ENCODE peak calls at places on chromosome 14, in six cellular contexts. One of them, this sample, is unnamed.

GRCh38 chr14:56339855-56340701 is 221.9 kb downstream of the PELI2 start:
- DNase-seq in ELR: peak; percentile 91
- DNase-seq in activated CD4-positive, alpha-beta T cell treated with anti-CD3 and anti-CD28 coated beads, Interleukin-2, amount 50 U/mL, for 1 hour: peak; percentile 46
- DNase-seq in CD4-positive, CD25-positive, alpha-beta regulatory T cell: peak; percentile 21
- DNase-seq in OCI-LY7: peak; percentile 33
- DNase-seq in uterus: peak; percentile 69
- DNase-seq in this sample: peak; percentile 94

GRCh38 chr14:22699801-22700564 is 55.8 kb upstream of the OR6J1 start:
- DNase-seq in CD4-positive, CD25-positive, alpha-beta regulatory T cell: no peak
- DNase-seq in activated CD4-positive, alpha-beta T cell treated with anti-CD3 and anti-CD28 coated beads, Interleukin-2, amount 50 U/mL, for 1 hour: no peak
- DNase-seq in ELR: peak; percentile 57
- DNase-seq in OCI-LY7: no peak
- DNase-seq in uterus: no peak
- DNase-seq in this sample: peak; percentile 92

GRCh38 chr14:23727566-23728335 is 91.6 kb downstream of the DHRS2 start:
- DNase-seq in OCI-LY7: peak; percentile 43
- DNase-seq in CD4-positive, CD25-positive, alpha-beta regulatory T cell: no peak
- DNase-seq in activated CD4-positive, alpha-beta T cell treated with anti-CD3 and anti-CD28 coated beads, Interleukin-2, amount 50 U/mL, for 1 hour: no peak
- DNase-seq in ELR: peak; percentile 71
- DNase-seq in uterus: no peak
- DNase-seq in this sample: peak; percentile 70

GRCh38 chr14:32711103-32711680 is 227.5 kb upstream of the NPAS3 start:
- DNase-seq in CD4-positive, CD25-positive, alpha-beta regulatory T cell: no peak
- DNase-seq in ELR: peak; percentile 59
- DNase-seq in activated CD4-positive, alpha-beta T cell treated with anti-CD3 and anti-CD28 coated beads, Interleukin-2, amount 50 U/mL, for 1 hour: no peak
- DNase-seq in uterus: no peak
- DNase-seq in OCI-LY7: peak; percentile 60
- DNase-seq in this sample: peak; percentile 61

GRCh38 chr14:26522985-26523384 is 74.8 kb downstream of the NOVA1 start:
- DNase-seq in OCI-LY7: no peak
- DNase-seq in uterus: no peak
- DNase-seq in CD4-positive, CD25-positive, alpha-beta regulatory T cell: no peak
- DNase-seq in ELR: no peak
- DNase-seq in activated CD4-positive, alpha-beta T cell treated with anti-CD3 and anti-CD28 coated beads, Interleukin-2, amount 50 U/mL, for 1 hour: no peak
- DNase-seq in this sample: no peak

GRCh38 chr14:93986972-93987371 is 10.1 kb upstream of the CCDC197 start:
- DNase-seq in CD4-positive, CD25-positive, alpha-beta regulatory T cell: no peak
- DNase-seq in OCI-LY7: no peak
- DNase-seq in ELR: no peak
- DNase-seq in uterus: no peak
- DNase-seq in activated CD4-positive, alpha-beta T cell treated with anti-CD3 and anti-CD28 coated beads, Interleukin-2, amount 50 U/mL, for 1 hour: no peak
- DNase-seq in this sample: peak; percentile 35

GRCh38 chr14:99215277-99215676 is 56.7 kb downstream of the BCL11B start:
- DNase-seq in uterus: no peak
- DNase-seq in ELR: no peak
- DNase-seq in activated CD4-positive, alpha-beta T cell treated with anti-CD3 and anti-CD28 coated beads, Interleukin-2, amount 50 U/mL, for 1 hour: no peak
- DNase-seq in CD4-positive, CD25-positive, alpha-beta regulatory T cell: no peak
- DNase-seq in OCI-LY7: no peak
- DNase-seq in this sample: peak; percentile 13

GRCh38 chr14:85528882-85529585 is 910 bp upstream of the FLRT2 start:
- DNase-seq in ELR: peak; percentile 87
- DNase-seq in uterus: no peak
- DNase-seq in OCI-LY7: no peak
- DNase-seq in activated CD4-positive, alpha-beta T cell treated with anti-CD3 and anti-CD28 coated beads, Interleukin-2, amount 50 U/mL, for 1 hour: no peak
- DNase-seq in CD4-positive, CD25-positive, alpha-beta regulatory T cell: no peak
- DNase-seq in this sample: no peak

GRCh38 chr14:91164676-91165075 is 50.8 kb downstream of the DGLUCY start:
- DNase-seq in ELR: no peak
- DNase-seq in activated CD4-positive, alpha-beta T cell treated with anti-CD3 and anti-CD28 coated beads, Interleukin-2, amount 50 U/mL, for 1 hour: no peak
- DNase-seq in uterus: no peak
- DNase-seq in CD4-positive, CD25-positive, alpha-beta regulatory T cell: no peak
- DNase-seq in OCI-LY7: no peak
- DNase-seq in this sample: no peak

GRCh38 chr14:101843665-101844064 is 82.2 kb downstream of the PPP2R5C start:
- DNase-seq in uterus: no peak
- DNase-seq in CD4-positive, CD25-positive, alpha-beta regulatory T cell: peak; percentile 56
- DNase-seq in ELR: peak; percentile 23
- DNase-seq in OCI-LY7: peak; percentile 93
- DNase-seq in activated CD4-positive, alpha-beta T cell treated with anti-CD3 and anti-CD28 coated beads, Interleukin-2, amount 50 U/mL, for 1 hour: peak; percentile 54
- DNase-seq in this sample: no peak

GRCh38 chr14:72630374-72630773 is 263.5 kb downstream of the DPF3 start:
- DNase-seq in activated CD4-positive, alpha-beta T cell treated with anti-CD3 and anti-CD28 coated beads, Interleukin-2, amount 50 U/mL, for 1 hour: no peak
- DNase-seq in CD4-positive, CD25-positive, alpha-beta regulatory T cell: no peak
- DNase-seq in ELR: no peak
- DNase-seq in uterus: no peak
- DNase-seq in OCI-LY7: no peak
- DNase-seq in this sample: no peak